ENCODE peak calls at places on chromosomes 5 and 9, in seven cellular contexts. H is Ammon's horn; V is stimulated activated CD8-positive, alpha-beta memory T cell treated with anti-CD3 and anti-CD28 coated beads, Interleukin-15, amount 100 ng/mL, for 48 hours; E is IMR-90; Q is astrocyte of the spinal cord; R is NCI-H82; N is stimulated activated naive CD4-positive, alpha-beta T cell. S is an unnamed sample.

GRCh38 chr5:80714570-80715298 is 60.0 kb upstream of the DHFR start:
- DNase-seq in H (no peak), V (no peak), E (no peak), Q (no peak), R (peak; percentile 77), N (no peak), S (no peak)

GRCh38 chr5:96876292-96876850 is at the start of gene ERAP2:
- DNase-seq in H (peak; percentile 37), V (no peak), E (peak; percentile 52), Q (peak; percentile 76), R (no peak), N (no peak), S (peak; percentile 65)

GRCh38 chr5:58666598-58667595 is 84.0 kb downstream of the RAB3C start:
- DNase-seq in H (no peak), V (no peak), E (no peak), Q (peak; percentile 22), R (peak; percentile 9), N (no peak), S (peak; percentile 9)

GRCh38 chr5:158943569-158943968 is 156.1 kb downstream of the EBF1 start:
- DNase-seq in H (no peak), V (no peak), E (no peak), Q (no peak), R (no peak), N (no peak), S (peak; percentile 5)

GRCh38 chr9:108473209-108474112 is 382.3 kb downstream of the ACTL7B start:
- DNase-seq in H (no peak), V (no peak), E (peak; percentile 61), Q (peak; percentile 79), R (peak; percentile 70), N (no peak), S (peak; percentile 60)

GRCh38 chr5:74950836-74951515 is 84.8 kb upstream of the FAM169A start:
- DNase-seq in H (no peak), V (no peak), E (peak; percentile 38), Q (no peak), R (no peak), N (no peak), S (no peak)

GRCh38 chr5:180328296-180329137 is 24.6 kb downstream of the GFPT2 start:
- DNase-seq in H (peak; percentile 83), V (peak; percentile 61), E (peak; percentile 60), Q (peak; percentile 63), R (peak; percentile 90), N (peak; percentile 75), S (peak; percentile 69)

GRCh38 chr5:72268260-72268659 is 51.8 kb downstream of the MRPS27 start:
- DNase-seq in H (no peak), V (no peak), E (no peak), Q (no peak), R (no peak), N (no peak), S (no peak)

GRCh38 chr5:149210968-149211495 is 60.6 kb upstream of the AFAP1L1 start:
- DNase-seq in H (no peak), V (no peak), E (no peak), Q (no peak), R (peak; percentile 80), N (no peak), S (no peak)

GRCh38 chr5:98905857-98906688 is 22.7 kb downstream of the CHD1 start:
- DNase-seq in H (peak; percentile 29), V (no peak), E (peak; percentile 59), Q (peak; percentile 67), R (peak; percentile 50), N (no peak), S (peak; percentile 55)

GRCh38 chr9:107172160-107172978 is 110.7 kb upstream of the RAD23B start:
- DNase-seq in H (peak; percentile 92), V (peak; percentile 34), E (peak; percentile 78), Q (peak; percentile 83), R (peak; percentile 92), N (peak; percentile 6), S (peak; percentile 62)

GRCh38 chr5:38738898-38739743 is 106.7 kb upstream of the OSMR start:
- DNase-seq in H (no peak), V (no peak), E (no peak), Q (peak; percentile 43), R (no peak), N (no peak), S (peak; percentile 53)

GRCh38 chr9:120735415-120736126 is 21.3 kb upstream of the MEGF9 start:
- DNase-seq in H (peak; percentile 22), V (no peak), E (peak; percentile 75), Q (no peak), R (no peak), N (no peak), S (no peak)

GRCh38 chr5:74546796-74547195 is 93.7 kb downstream of the ENC1 start:
- DNase-seq in H (no peak), V (no peak), E (peak; percentile 58), Q (peak; percentile 46), R (no peak), N (no peak), S (no peak)

GRCh38 chr5:157602505-157602904 is 26.9 kb upstream of the ADAM19 start:
- DNase-seq in H (no peak), V (no peak), E (peak; percentile 65), Q (peak; percentile 31), R (no peak), N (no peak), S (peak; percentile 79)

GRCh38 chr5:33588654-33589372 is 148.0 kb downstream of the TARS1 start:
- DNase-seq in H (no peak), V (peak; percentile 19), E (no peak), Q (no peak), R (peak; percentile 65), N (no peak), S (peak; percentile 45)

GRCh38 chr9:73081979-73082657 is 69.5 kb upstream of the ANXA1 start:
- DNase-seq in H (peak; percentile 67), V (no peak), E (peak; percentile 27), Q (peak; percentile 57), R (peak; percentile 66), N (no peak), S (peak; percentile 32)

GRCh38 chr9:81719972-81720371 is 30.6 kb upstream of the TLE1 start:
- DNase-seq in H (no peak), V (no peak), E (no peak), Q (no peak), R (peak; percentile 94), N (no peak), S (no peak)

GRCh38 chr9:23811633-23812032 is 14.4 kb downstream of the ELAVL2 start:
- DNase-seq in H (no peak), V (no peak), E (no peak), Q (no peak), R (no peak), N (no peak), S (no peak)

GRCh38 chr9:79945495-79945894 is 373.7 kb downstream of the TLE4 start:
- DNase-seq in H (no peak), V (no peak), E (no peak), Q (no peak), R (no peak), N (no peak), S (peak; percentile 46)

GRCh38 chr9:35748858-35749514 is at the start of the genes GBA2 and RGP1:
- DNase-seq in H (peak; percentile 81), V (peak; percentile 68), E (peak; percentile 43), Q (peak; percentile 55), R (peak; percentile 75), N (peak; percentile 54), S (peak; percentile 61)

GRCh38 chr5:77356740-77357139 is 135.4 kb downstream of the WDR41 start:
- DNase-seq in H (no peak), V (peak; percentile 37), E (peak; percentile 65), Q (peak; percentile 47), R (peak; percentile 4), N (no peak), S (peak; percentile 77)

GRCh38 chr9:121528642-121529041 is 29.0 kb upstream of the GGTA1 start:
- DNase-seq in H (no peak), V (no peak), E (no peak), Q (no peak), R (no peak), N (no peak), S (no peak)

GRCh38 chr5:147439253-147439652 is 70.6 kb downstream of the DPYSL3 start:
- DNase-seq in H (no peak), V (no peak), E (peak; percentile 52), Q (peak; percentile 69), R (no peak), N (no peak), S (peak; percentile 53)

GRCh38 chr9:68998812-68999211 is 15.1 kb downstream of the PRKACG start:
- DNase-seq in H (no peak), V (no peak), E (no peak), Q (no peak), R (no peak), N (no peak), S (no peak)

GRCh38 chr9:93292288-93292615 is 108.3 kb downstream of the WNK2 start:
- DNase-seq in H (no peak), V (no peak), E (no peak), Q (no peak), R (no peak), N (no peak), S (no peak)

GRCh38 chr5:58466939-58467338 is 7.1 kb upstream of the PLK2 start:
- DNase-seq in H (no peak), V (no peak), E (peak; percentile 66), Q (peak; percentile 60), R (peak; percentile 9), N (no peak), S (peak; percentile 64)

GRCh38 chr9:8365029-8365428 is 565.5 kb upstream of the DMAC1 start:
- DNase-seq in H (no peak), V (no peak), E (peak; percentile 76), Q (peak; percentile 91), R (no peak), N (no peak), S (peak; percentile 48)

GRCh38 chr5:56569576-56569975 is 245.8 kb upstream of the MAP3K1 start:
- DNase-seq in H (no peak), V (no peak), E (peak; percentile 63), Q (peak; percentile 43), R (no peak), N (no peak), S (peak; percentile 73)

GRCh38 chr5:78554595-78554994 is 94.0 kb downstream of the LHFPL2 start:
- DNase-seq in H (no peak), V (no peak), E (no peak), Q (no peak), R (no peak), N (no peak), S (no peak)